ENCODE peak calls at places on chromosomes 13 and 19, in four cellular contexts. One of them, this sample, is unnamed. For H3K4me1, the result is how much of the 10 kb centered on the place peaks cover.

GRCh38 chr13:67614013-67614412 is 383.9 kb upstream of the PCDH9 start:
- DNase-seq in suprapubic skin: no peak
- DNase-seq in neural progenitor cell: no peak
- DNase-seq in heart left ventricle: no peak
- DNase-seq in this sample: no peak

GRCh38 chr13:27211771-27212364 is 39.5 kb upstream of the RPL21 start:
- DNase-seq in suprapubic skin: no peak
- DNase-seq in heart left ventricle: no peak
- DNase-seq in neural progenitor cell: no peak
- DNase-seq in this sample: no peak

GRCh38 chr13:36548129-36548528 is 115.8 kb downstream of the CCNA1 start:
- DNase-seq in heart left ventricle: no peak
- DNase-seq in suprapubic skin: no peak
- DNase-seq in neural progenitor cell: no peak
- DNase-seq in this sample: no peak

GRCh38 chr19:4763021-4763420 is 28.5 kb upstream of the FEM1A start:
- DNase-seq in neural progenitor cell: no peak
- DNase-seq in heart left ventricle: no peak
- DNase-seq in suprapubic skin: no peak
- DNase-seq in this sample: no peak

GRCh38 chr13:38537026-38537425 is 149.9 kb upstream of the FREM2 start:
- DNase-seq in neural progenitor cell: no peak
- DNase-seq in suprapubic skin: no peak
- DNase-seq in heart left ventricle: no peak
- DNase-seq in this sample: no peak

GRCh38 chr13:99055286-99056073 is 77.6 kb upstream of the DOCK9 start:
- DNase-seq in heart left ventricle: no peak
- DNase-seq in neural progenitor cell: peak
- DNase-seq in suprapubic skin: no peak
- DNase-seq in this sample: no peak

GRCh38 chr13:93364166-93364565 is 137.6 kb downstream of the GPC6 start:
- DNase-seq in neural progenitor cell: no peak
- DNase-seq in heart left ventricle: no peak
- DNase-seq in suprapubic skin: no peak
- DNase-seq in this sample: no peak

GRCh38 chr19:53086949-53087348 is 16.3 kb downstream of the ZNF160 start:
- DNase-seq in heart left ventricle: peak
- DNase-seq in neural progenitor cell: no peak
- DNase-seq in suprapubic skin: no peak
- DNase-seq in this sample: peak

GRCh38 chr19:48806518-48806817 is 4.4 kb downstream of the BCAT2 start:
- DNase-seq in neural progenitor cell: peak
- DNase-seq in heart left ventricle: no peak
- DNase-seq in suprapubic skin: no peak
- DNase-seq in this sample: peak

GRCh38 chr13:36214163-36214921 is at the start of gene SOHLH2:
- DNase-seq in neural progenitor cell: no peak
- DNase-seq in suprapubic skin: no peak
- DNase-seq in heart left ventricle: peak
- DNase-seq in this sample: no peak

GRCh38 chr13:87872813-87873212 is 201.6 kb downstream of the SLITRK5 start:
- DNase-seq in suprapubic skin: no peak
- DNase-seq in heart left ventricle: no peak
- DNase-seq in neural progenitor cell: no peak
- DNase-seq in this sample: no peak

GRCh38 chr19:35132254-35132653 is 2.6 kb downstream of the LGI4 start:
- DNase-seq in neural progenitor cell: no peak
- DNase-seq in heart left ventricle: no peak
- DNase-seq in suprapubic skin: no peak
- DNase-seq in this sample: no peak

GRCh38 chr19:35715981-35716734 is 1.6 kb upstream of the KMT2B start:
- DNase-seq in heart left ventricle: peak
- DNase-seq in neural progenitor cell: peak
- DNase-seq in suprapubic skin: no peak
- DNase-seq in this sample: peak

GRCh38 chr13:23673354-23673753 is 103.1 kb downstream of the TNFRSF19 start:
- DNase-seq in suprapubic skin: no peak
- DNase-seq in neural progenitor cell: no peak
- DNase-seq in heart left ventricle: no peak
- DNase-seq in this sample: peak

GRCh38 chr19:42388851-42389489 is 1.1 kb downstream of the CNFN start:
- DNase-seq in suprapubic skin: no peak
- DNase-seq in neural progenitor cell: no peak
- DNase-seq in heart left ventricle: peak
- DNase-seq in this sample: no peak

GRCh38 chr19:36139120-36139472 is 770 bp upstream of the CAPNS1 start:
- DNase-seq in heart left ventricle: no peak
- DNase-seq in neural progenitor cell: no peak
- DNase-seq in suprapubic skin: no peak
- DNase-seq in this sample: no peak

GRCh38 chr13:85223883-85224656 is 575.1 kb downstream of the SLITRK6 start:
- DNase-seq in suprapubic skin: no peak
- DNase-seq in heart left ventricle: no peak
- DNase-seq in neural progenitor cell: no peak
- DNase-seq in this sample: no peak

DNA sequence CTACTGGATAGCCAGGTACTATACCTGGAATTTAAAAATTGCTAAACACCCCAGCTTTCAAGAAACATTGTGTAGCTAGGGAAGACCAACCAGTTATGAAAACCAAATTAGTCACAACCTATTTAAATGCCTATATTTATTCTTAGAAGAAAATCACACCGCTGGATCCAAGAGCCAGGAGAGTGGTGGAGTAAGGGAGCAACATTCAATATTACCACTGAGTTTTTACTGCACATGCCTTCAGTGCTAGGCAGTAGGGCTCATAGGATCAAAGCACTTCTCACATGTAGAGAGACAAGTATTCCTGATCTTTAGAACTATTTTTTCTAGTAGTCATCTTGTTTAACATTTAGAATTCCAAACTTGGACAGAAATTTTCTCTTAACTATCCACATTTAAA is 11.2 kb downstream of the ITM2B start:
- DNase-seq in neural progenitor cell: no peak
- DNase-seq in heart left ventricle: no peak
- DNase-seq in suprapubic skin: no peak
- DNase-seq in this sample: no peak
- H3K4me1 ChIP-seq in neural progenitor cell: under half
- H3K4me1 ChIP-seq in heart left ventricle: half or more
- H3K4me1 ChIP-seq in suprapubic skin: half or more
- H3K4me1 ChIP-seq in this sample: under half

GRCh38 chr19:7506385-7507328 is 9.2 kb upstream of the ZNF358 start:
- DNase-seq in suprapubic skin: no peak
- DNase-seq in neural progenitor cell: peak
- DNase-seq in heart left ventricle: peak
- DNase-seq in this sample: no peak

GRCh38 chr19:7504684-7505083 is 11.2 kb upstream of the ZNF358 start:
- DNase-seq in suprapubic skin: no peak
- DNase-seq in neural progenitor cell: no peak
- DNase-seq in heart left ventricle: no peak
- DNase-seq in this sample: no peak

GRCh38 chr19:7507884-7508283 is 8.0 kb upstream of the ZNF358 start:
- DNase-seq in suprapubic skin: no peak
- DNase-seq in heart left ventricle: no peak
- DNase-seq in neural progenitor cell: peak
- DNase-seq in this sample: peak

GRCh38 chr19:7505288-7505681 is 10.6 kb upstream of the ZNF358 start:
- DNase-seq in neural progenitor cell: no peak
- DNase-seq in heart left ventricle: peak
- DNase-seq in suprapubic skin: no peak
- DNase-seq in this sample: no peak

GRCh38 chr19:7505682-7506384 is 10.1 kb upstream of the ZNF358 start:
- DNase-seq in suprapubic skin: no peak
- DNase-seq in heart left ventricle: peak
- DNase-seq in neural progenitor cell: peak
- DNase-seq in this sample: no peak
- H3K4me1 ChIP-seq in suprapubic skin: under half
- H3K4me1 ChIP-seq in heart left ventricle: under half
- H3K4me1 ChIP-seq in neural progenitor cell: under half
- H3K4me1 ChIP-seq in this sample: under half

GRCh38 chr13:114106526-114106925 is 25.9 kb downstream of the RASA3 start:
- DNase-seq in neural progenitor cell: no peak
- DNase-seq in heart left ventricle: peak
- DNase-seq in suprapubic skin: no peak
- DNase-seq in this sample: no peak
- H3K4me1 ChIP-seq in neural progenitor cell: under half
- H3K4me1 ChIP-seq in heart left ventricle: under half
- H3K4me1 ChIP-seq in suprapubic skin: under half
- H3K4me1 ChIP-seq in this sample: under half

GRCh38 chr19:46529622-46530451 is 34.2 kb upstream of the PNMA8B start:
- DNase-seq in suprapubic skin: peak
- DNase-seq in neural progenitor cell: peak
- DNase-seq in heart left ventricle: peak
- DNase-seq in this sample: peak

GRCh38 chr19:46521241-46521640 is 25.6 kb upstream of the PNMA8B start:
- DNase-seq in suprapubic skin: no peak
- DNase-seq in neural progenitor cell: no peak
- DNase-seq in heart left ventricle: peak
- DNase-seq in this sample: no peak

GRCh38 chr19:46520616-46521015 is 24.9 kb upstream of the PNMA8B start:
- DNase-seq in suprapubic skin: no peak
- DNase-seq in neural progenitor cell: peak
- DNase-seq in heart left ventricle: peak
- DNase-seq in this sample: no peak

GRCh38 chr19:46528601-46529447 is 33.2 kb upstream of the PNMA8B start:
- DNase-seq in suprapubic skin: peak
- DNase-seq in heart left ventricle: no peak
- DNase-seq in neural progenitor cell: no peak
- DNase-seq in this sample: no peak

DNA sequence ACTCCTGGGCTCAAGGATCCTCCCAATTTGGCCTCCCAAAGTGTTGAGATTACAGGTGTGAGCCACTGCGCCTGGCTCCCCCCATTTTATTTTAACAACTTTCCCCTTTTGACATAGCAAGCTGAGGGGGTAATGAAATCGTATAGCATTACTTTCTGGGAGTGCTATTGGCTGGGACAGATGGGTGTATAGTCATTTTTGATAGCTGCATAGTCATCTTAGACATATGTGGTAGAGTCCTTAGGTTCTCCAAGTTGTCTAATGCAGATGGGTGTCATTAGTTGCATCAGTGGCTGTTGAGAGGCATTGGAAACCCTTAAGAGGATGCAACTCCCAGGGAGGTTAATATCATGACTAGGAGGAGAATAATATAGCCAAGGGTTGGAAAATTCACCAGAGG is 28.6 kb upstream of the PNMA8B start:
- DNase-seq in heart left ventricle: no peak
- DNase-seq in neural progenitor cell: no peak
- DNase-seq in suprapubic skin: no peak
- DNase-seq in this sample: no peak
- H3K4me1 ChIP-seq in heart left ventricle: under half
- H3K4me1 ChIP-seq in neural progenitor cell: under half
- H3K4me1 ChIP-seq in suprapubic skin: under half
- H3K4me1 ChIP-seq in this sample: under half

GRCh38 chr19:3493651-3494050 is 6.8 kb downstream of the DOHH start:
- DNase-seq in neural progenitor cell: no peak
- DNase-seq in heart left ventricle: no peak
- DNase-seq in suprapubic skin: no peak
- DNase-seq in this sample: no peak
- H3K4me1 ChIP-seq in neural progenitor cell: under half
- H3K4me1 ChIP-seq in heart left ventricle: under half
- H3K4me1 ChIP-seq in suprapubic skin: under half
- H3K4me1 ChIP-seq in this sample: under half

DNA sequence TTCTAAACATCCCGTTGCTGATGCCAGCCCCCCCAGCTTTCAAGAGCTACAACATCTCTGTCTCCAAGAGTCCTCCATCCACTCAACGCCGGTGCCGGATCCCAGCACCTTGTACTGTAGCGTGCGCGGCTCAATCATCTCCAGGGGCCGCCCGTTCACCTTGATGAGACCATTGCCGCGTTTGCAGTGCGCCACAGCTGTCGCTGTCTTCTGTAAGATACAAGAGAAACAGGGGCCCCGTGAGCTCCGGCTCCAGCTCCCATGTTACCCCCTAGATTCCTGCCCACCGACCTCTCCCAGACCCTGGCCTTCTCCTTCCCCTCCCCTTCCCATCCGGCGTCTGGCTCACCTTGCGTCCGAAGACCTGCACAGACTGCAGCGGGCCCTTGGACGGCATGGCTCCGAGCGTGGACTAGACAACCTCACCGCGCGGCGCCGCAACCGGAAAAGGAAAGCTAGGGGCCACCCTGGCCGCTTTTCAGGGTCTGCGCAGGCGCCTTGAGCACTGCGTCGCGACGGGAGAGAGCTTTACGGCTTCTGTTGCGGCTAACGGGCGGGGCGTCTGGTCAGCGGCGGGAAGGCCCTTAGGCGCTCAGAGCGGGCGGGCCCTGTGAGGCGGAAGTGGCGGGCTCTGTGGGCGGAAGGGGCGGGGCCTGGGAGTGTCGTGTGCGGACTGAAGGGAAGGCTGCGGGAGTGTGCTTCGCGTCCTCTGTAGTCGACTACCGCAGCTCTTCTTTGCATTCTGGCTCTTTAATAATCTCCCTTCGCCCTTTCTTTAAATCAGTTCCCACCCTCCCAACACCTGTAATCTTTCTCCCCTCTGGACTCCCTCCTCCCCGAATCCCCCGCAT is at the start of gene RPS16:
- DNase-seq in neural progenitor cell: peak
- DNase-seq in heart left ventricle: peak
- DNase-seq in suprapubic skin: peak
- DNase-seq in this sample: peak
- H3K4me1 ChIP-seq in neural progenitor cell: under half
- H3K4me1 ChIP-seq in heart left ventricle: under half
- H3K4me1 ChIP-seq in suprapubic skin: under half
- H3K4me1 ChIP-seq in this sample: under half

GRCh38 chr19:10102787-10103236 is 334 bp upstream of the ANGPTL6 start:
- DNase-seq in neural progenitor cell: no peak
- DNase-seq in heart left ventricle: peak
- DNase-seq in suprapubic skin: no peak
- DNase-seq in this sample: no peak

GRCh38 chr19:10106100-10106936 is at the start of gene PPAN:
- DNase-seq in suprapubic skin: peak
- DNase-seq in neural progenitor cell: peak
- DNase-seq in heart left ventricle: peak
- DNase-seq in this sample: peak

GRCh38 chr19:10105241-10106099 is 692 bp upstream of the PPAN start:
- DNase-seq in heart left ventricle: no peak
- DNase-seq in suprapubic skin: no peak
- DNase-seq in neural progenitor cell: no peak
- DNase-seq in this sample: no peak

GRCh38 chr19:10104665-10105221 is 1.4 kb upstream of the PPAN start:
- DNase-seq in suprapubic skin: no peak
- DNase-seq in neural progenitor cell: no peak
- DNase-seq in heart left ventricle: no peak
- DNase-seq in this sample: no peak

DNA sequence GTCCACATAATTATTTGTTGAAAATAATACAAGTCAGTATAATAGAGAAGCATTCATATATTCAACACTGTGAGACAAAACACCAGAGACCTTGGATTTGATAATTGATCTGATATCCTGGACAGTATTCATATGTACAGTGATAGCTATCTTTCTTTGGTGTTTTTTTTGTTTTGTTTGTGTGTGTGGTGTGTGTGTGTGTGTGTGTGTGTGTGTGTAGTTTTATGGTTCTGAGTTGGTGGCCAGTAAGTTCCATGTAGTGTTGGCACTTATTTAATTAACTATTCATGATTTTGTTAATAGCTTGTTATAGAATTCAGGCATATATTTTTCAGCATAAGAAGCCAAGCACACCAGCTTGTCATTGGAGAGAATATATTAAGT is 1.6 kb upstream of the ANGPTL6 start:
- DNase-seq in neural progenitor cell: no peak
- DNase-seq in suprapubic skin: no peak
- DNase-seq in heart left ventricle: no peak
- DNase-seq in this sample: no peak
- H3K4me1 ChIP-seq in neural progenitor cell: under half
- H3K4me1 ChIP-seq in suprapubic skin: under half
- H3K4me1 ChIP-seq in heart left ventricle: under half
- H3K4me1 ChIP-seq in this sample: under half

This sample was measured in uterus.